ENCODE peak calls at places on chromosome 13, in four cellular contexts. One of them, this sample, is unnamed.

GRCh38 chr13:24178847-24179845 is 18.6 kb downstream of the SPATA13 start:
- DNase-seq in HepG2: no peak
- DNase-seq in GM12878: no peak
- DNase-seq in K562: no peak
- DNase-seq in this sample: no peak

GRCh38 chr13:73702419-73703071 is 431.7 kb downstream of the KLF12 start:
- DNase-seq in HepG2: no peak
- DNase-seq in GM12878: peak; percentile 21
- DNase-seq in K562: no peak
- DNase-seq in this sample: no peak

GRCh38 chr13:32019612-32020233 is 11.9 kb upstream of the FRY start:
- DNase-seq in HepG2: peak; percentile 73
- DNase-seq in GM12878: peak; percentile 17
- DNase-seq in K562: peak; percentile 11
- DNase-seq in this sample: peak; percentile 58

GRCh38 chr13:79466852-79467251 is 14.1 kb upstream of the NDFIP2 start:
- DNase-seq in HepG2: no peak
- DNase-seq in GM12878: no peak
- DNase-seq in K562: no peak
- DNase-seq in this sample: no peak

GRCh38 chr13:92952161-92952560 is 274.4 kb upstream of the GPC6 start:
- DNase-seq in HepG2: no peak
- DNase-seq in GM12878: no peak
- DNase-seq in K562: no peak
- DNase-seq in this sample: no peak

GRCh38 chr13:108495686-108496363 is 133.6 kb upstream of the MYO16 start:
- DNase-seq in HepG2: no peak
- DNase-seq in GM12878: no peak
- DNase-seq in K562: no peak
- DNase-seq in this sample: peak; percentile 49

GRCh38 chr13:27657724-27658123 is 36.0 kb downstream of the POLR1D start:
- DNase-seq in HepG2: no peak
- DNase-seq in GM12878: no peak
- DNase-seq in K562: no peak
- DNase-seq in this sample: no peak

GRCh38 chr13:75359266-75359665 is 122.7 kb downstream of the TBC1D4 start:
- DNase-seq in HepG2: no peak
- DNase-seq in GM12878: no peak
- DNase-seq in K562: no peak
- DNase-seq in this sample: no peak

GRCh38 chr13:93218583-93218982 is 8.0 kb upstream of the GPC6 start:
- DNase-seq in HepG2: no peak
- DNase-seq in GM12878: no peak
- DNase-seq in K562: peak; percentile 5
- DNase-seq in this sample: no peak

GRCh38 chr13:106377341-106377740 is 158.1 kb downstream of the EFNB2 start:
- DNase-seq in HepG2: no peak
- DNase-seq in GM12878: no peak
- DNase-seq in K562: no peak
- DNase-seq in this sample: no peak

GRCh38 chr13:21130116-21130515 is 46.2 kb downstream of the SKA3 start:
- DNase-seq in HepG2: no peak
- DNase-seq in GM12878: no peak
- DNase-seq in K562: no peak
- DNase-seq in this sample: no peak

GRCh38 chr13:97726664-97727235 is 226.7 kb upstream of the IPO5 start:
- DNase-seq in HepG2: no peak
- DNase-seq in GM12878: no peak
- DNase-seq in K562: no peak
- DNase-seq in this sample: no peak

GRCh38 chr13:40316301-40316700 is 350.1 kb downstream of the FOXO1 start:
- DNase-seq in HepG2: no peak
- DNase-seq in GM12878: no peak
- DNase-seq in K562: no peak
- DNase-seq in this sample: no peak

GRCh38 chr13:48094404-48094780 is 512 bp downstream of the MED4 start:
- DNase-seq in HepG2: no peak
- DNase-seq in GM12878: no peak
- DNase-seq in K562: no peak
- DNase-seq in this sample: no peak

GRCh38 chr13:105436946-105437345 is 1098.5 kb downstream of the EFNB2 start:
- DNase-seq in HepG2: no peak
- DNase-seq in GM12878: no peak
- DNase-seq in K562: no peak
- DNase-seq in this sample: no peak

GRCh38 chr13:24802074-24802473 is 38.1 kb downstream of the RNF17 start:
- DNase-seq in HepG2: no peak
- DNase-seq in GM12878: no peak
- DNase-seq in K562: no peak
- DNase-seq in this sample: no peak

GRCh38 chr13:112781881-112782361 is 92.1 kb downstream of the ATP11A start:
- DNase-seq in HepG2: no peak
- DNase-seq in GM12878: no peak
- DNase-seq in K562: no peak
- DNase-seq in this sample: no peak

GRCh38 chr13:112777637-112778406 is 88.0 kb downstream of the ATP11A start:
- DNase-seq in HepG2: no peak
- DNase-seq in GM12878: no peak
- DNase-seq in K562: no peak
- DNase-seq in this sample: peak; percentile 6

GRCh38 chr13:112782433-112783010 is 92.7 kb downstream of the ATP11A start:
- DNase-seq in HepG2: no peak
- DNase-seq in GM12878: no peak
- DNase-seq in K562: no peak
- DNase-seq in this sample: no peak

GRCh38 chr13:112781287-112781686 is 91.4 kb downstream of the ATP11A start:
- DNase-seq in HepG2: no peak
- DNase-seq in GM12878: no peak
- DNase-seq in K562: no peak
- DNase-seq in this sample: no peak

DNA sequence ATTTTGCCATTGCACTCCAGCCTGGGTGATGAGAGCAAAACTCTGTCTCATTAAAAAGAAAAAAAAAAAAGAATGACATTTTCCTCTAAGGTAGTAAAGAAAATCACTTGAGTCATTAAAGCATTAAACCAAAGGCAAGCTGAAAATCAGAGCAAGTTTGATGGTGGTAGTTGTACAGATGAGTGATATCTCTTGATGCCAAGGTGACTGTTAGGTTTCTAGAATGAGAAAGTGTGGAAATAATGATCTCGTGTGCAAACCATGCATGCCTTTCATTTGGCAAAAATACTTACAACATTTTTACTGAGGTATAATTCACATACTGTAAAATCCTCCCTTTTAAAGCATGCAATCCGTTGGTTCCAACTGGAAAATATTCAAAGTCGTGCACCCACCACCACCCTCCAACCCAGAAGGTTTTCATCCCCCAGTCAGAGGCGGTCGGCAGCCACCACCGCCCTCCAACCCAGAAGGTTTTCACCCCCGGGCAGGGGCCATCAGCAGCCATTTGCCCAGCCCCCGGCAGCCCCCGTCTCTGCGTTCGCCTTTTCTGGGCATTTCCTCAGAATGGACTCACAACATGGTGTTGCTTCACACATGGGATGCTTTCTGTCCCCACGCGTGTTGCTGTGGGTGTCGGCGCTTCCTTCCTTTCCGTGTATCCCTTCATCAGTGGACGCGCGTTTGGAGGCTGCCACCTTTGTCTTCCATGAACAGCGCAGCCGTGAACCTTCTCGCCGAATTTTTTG is 90.2 kb downstream of the ATP11A start:
- DNase-seq in HepG2: no peak
- DNase-seq in GM12878: no peak
- DNase-seq in K562: no peak
- DNase-seq in this sample: peak; percentile 12
- TF ChIP-seq CREB1 in HepG2: no peak
- TF ChIP-seq CREB1 in GM12878: no peak
- TF ChIP-seq CREB1 in K562: no peak
- TF ChIP-seq CREB1 in this sample: no peak

DNA sequence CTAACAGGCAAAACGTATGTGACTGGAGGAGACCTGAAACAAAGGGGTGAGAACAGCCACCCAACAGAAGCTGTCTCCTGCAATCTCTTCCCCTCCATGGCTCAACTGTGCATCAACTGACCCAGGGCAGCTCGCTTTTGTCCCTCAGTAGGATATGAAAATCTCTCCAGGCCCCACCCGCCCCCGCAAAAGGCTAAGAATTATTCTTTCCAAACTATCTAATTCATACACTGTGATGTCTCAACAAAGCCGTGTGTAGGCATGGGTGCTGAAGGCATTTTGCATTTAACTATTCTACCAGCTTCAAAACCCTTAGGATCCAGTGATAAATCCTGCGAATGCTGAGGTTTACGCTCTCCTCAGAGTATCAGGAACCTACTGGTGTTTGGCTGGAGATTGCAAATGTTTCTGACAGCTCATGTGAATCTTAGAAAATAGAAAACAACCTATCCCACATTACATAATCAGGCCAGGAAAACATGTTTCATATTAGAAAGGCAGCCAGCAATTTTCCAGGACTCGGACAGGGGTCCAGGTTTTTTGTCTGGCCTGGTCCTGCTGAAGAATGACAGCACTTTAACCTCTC is 17.4 kb downstream of the DHRS12 start:
- DNase-seq in HepG2: no peak
- DNase-seq in GM12878: no peak
- DNase-seq in K562: no peak
- DNase-seq in this sample: no peak
- TF ChIP-seq ATF3 in HepG2: no peak
- TF ChIP-seq ATF3 in GM12878: no peak
- TF ChIP-seq ATF3 in K562: no peak
- TF ChIP-seq ATF3 in this sample: no peak

DNA sequence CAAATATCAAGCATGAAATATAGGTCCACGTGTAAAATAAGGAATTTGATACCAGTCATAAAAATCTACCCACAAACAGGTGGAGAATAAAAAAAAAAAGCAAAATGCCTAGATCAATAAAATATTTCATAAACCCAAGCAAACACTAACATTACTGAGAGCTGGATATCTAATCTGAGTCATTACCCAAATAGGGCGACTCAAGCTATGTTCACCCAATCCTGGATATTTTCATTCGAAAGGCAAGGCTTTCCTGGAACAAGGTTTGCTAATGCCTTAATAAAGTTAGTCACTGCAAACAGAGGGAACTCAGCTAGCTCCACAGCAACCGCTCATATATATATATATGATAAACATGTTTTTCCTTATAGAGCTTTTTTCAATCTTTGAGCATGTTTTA is 33.5 kb upstream of the TM9SF2 start:
- DNase-seq in HepG2: no peak
- DNase-seq in GM12878: no peak
- DNase-seq in K562: no peak
- DNase-seq in this sample: no peak
- TF ChIP-seq ESRRA in HepG2: no peak
- TF ChIP-seq ESRRA in GM12878: no peak
- TF ChIP-seq ESRRA in K562: no peak
- TF ChIP-seq ESRRA in this sample: no peak

DNA sequence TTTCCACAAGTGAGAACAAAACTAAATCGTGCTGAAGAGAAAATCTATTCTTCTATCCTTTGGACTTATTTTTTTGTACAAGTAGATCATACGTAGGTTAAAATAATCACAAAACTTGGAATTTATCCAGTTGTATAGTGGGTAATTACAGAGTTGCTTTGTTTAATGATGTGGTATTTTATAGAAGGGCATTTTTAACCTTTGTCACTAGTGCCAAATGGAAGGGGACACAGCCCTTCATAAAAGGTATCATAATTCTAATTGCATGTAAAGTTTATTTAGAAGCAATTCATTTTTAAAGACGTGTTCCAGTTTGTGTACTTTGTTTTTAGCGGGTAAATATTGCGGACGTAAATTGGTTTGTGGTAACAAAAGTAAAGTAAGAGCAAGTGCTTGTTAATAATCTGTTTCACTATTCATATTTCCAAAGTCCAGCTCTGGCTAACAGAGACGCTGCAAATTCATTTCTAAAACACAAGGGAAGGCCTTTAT is 99.5 kb downstream of the ERCC5 start:
- DNase-seq in HepG2: no peak
- DNase-seq in GM12878: no peak
- DNase-seq in K562: no peak
- DNase-seq in this sample: no peak
- TF ChIP-seq CREB1 in HepG2: no peak
- TF ChIP-seq CREB1 in GM12878: no peak
- TF ChIP-seq CREB1 in K562: no peak
- TF ChIP-seq CREB1 in this sample: no peak

GRCh38 chr13:110339263-110339662 is 32.2 kb downstream of the COL4A2 start:
- DNase-seq in HepG2: no peak
- DNase-seq in GM12878: no peak
- DNase-seq in K562: no peak
- DNase-seq in this sample: no peak

GRCh38 chr13:110339975-110340550 is 33.0 kb downstream of the COL4A2 start:
- DNase-seq in HepG2: no peak
- DNase-seq in GM12878: no peak
- DNase-seq in K562: no peak
- DNase-seq in this sample: no peak

GRCh38 chr13:110341445-110342247 is 34.6 kb downstream of the COL4A2 start:
- DNase-seq in HepG2: no peak
- DNase-seq in GM12878: no peak
- DNase-seq in K562: no peak
- DNase-seq in this sample: no peak

GRCh38 chr13:110342474-110342873 is 35.4 kb downstream of the COL4A2 start:
- DNase-seq in HepG2: no peak
- DNase-seq in GM12878: no peak
- DNase-seq in K562: no peak
- DNase-seq in this sample: no peak

DNA sequence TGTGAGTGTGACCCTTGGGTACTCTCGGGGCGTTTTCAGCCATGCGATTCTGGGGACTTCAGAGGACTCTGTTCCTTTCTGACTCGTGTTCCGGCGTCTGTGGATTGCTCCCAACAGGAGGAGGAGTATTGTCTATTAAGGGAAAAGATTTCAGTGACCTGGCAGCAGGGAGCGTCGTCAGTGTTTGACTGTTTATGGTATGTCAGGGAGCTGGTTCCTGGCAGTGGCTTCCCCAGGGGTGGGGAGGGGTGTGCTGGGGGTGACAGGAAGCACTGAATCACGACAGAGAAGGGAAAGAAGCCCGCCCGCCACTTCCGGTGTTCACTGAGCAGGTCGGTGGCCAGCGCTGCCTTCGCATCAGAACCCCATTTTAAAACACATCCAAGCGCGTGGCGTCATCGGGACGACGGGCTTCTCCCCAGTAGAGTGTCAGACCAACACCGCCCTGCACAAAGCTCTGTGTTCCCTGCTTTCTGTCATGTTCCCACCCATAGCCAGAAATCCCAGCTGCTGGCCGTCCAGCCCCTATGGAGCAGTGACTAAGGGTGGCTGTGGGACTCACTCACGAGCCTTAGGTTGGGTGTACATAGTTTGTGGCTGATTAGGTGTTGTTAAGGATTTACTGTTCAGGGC is 33.8 kb downstream of the COL4A2 start:
- DNase-seq in HepG2: no peak
- DNase-seq in GM12878: no peak
- DNase-seq in K562: no peak
- DNase-seq in this sample: no peak
- TF ChIP-seq ATF3 in HepG2: no peak
- TF ChIP-seq ATF3 in GM12878: no peak
- TF ChIP-seq ATF3 in K562: no peak
- TF ChIP-seq ATF3 in this sample: no peak

GRCh38 chr13:96052655-96053002 is 572 bp downstream of the UGGT2 start:
- DNase-seq in HepG2: peak; percentile 52
- DNase-seq in GM12878: peak; percentile 28
- DNase-seq in K562: peak; percentile 17
- DNase-seq in this sample: no peak
- TF ChIP-seq ESRRA in HepG2: no peak
- TF ChIP-seq ESRRA in GM12878: no peak
- TF ChIP-seq ESRRA in K562: no peak
- TF ChIP-seq ESRRA in this sample: no peak